ENCODE peak calls at places on chromosomes 6 and 20, in nine cellular contexts. K, I, M, Y, O, D, P, H and A are unnamed samples.

GRCh38 chr20:57167971-57168693 is 98.3 kb downstream of the BMP7 start:
- DNase-seq in K (no peak), I (no peak), M (no peak), Y (no peak), O (no peak), D (no peak), P (no peak), H (no peak), A (no peak)

GRCh38 chr6:31525932-31526591 is 2.7 kb upstream of the MCCD1 start:
- DNase-seq in K (no peak), I (no peak), M (peak), Y (no peak), O (no peak), D (no peak), P (peak), H (no peak), A (no peak)

GRCh38 chr6:25866011-25866410 is 8.0 kb downstream of the SLC17A3 start:
- DNase-seq in K (no peak), I (no peak), M (no peak), Y (no peak), O (no peak), D (no peak), P (no peak), H (no peak), A (no peak)

GRCh38 chr20:51528263-51529026 is 14.1 kb downstream of the NFATC2 start:
- DNase-seq in K (no peak), I (no peak), M (no peak), Y (no peak), O (no peak), D (no peak), P (no peak), H (no peak), A (no peak)

GRCh38 chr6:25388776-25389175 is 109.6 kb downstream of the CARMIL1 start:
- DNase-seq in K (no peak), I (no peak), M (no peak), Y (no peak), O (no peak), D (no peak), P (no peak), H (no peak), A (no peak)

GRCh38 chr6:82396964-82397761 is 33.5 kb downstream of the TPBG start:
- DNase-seq in K (no peak), I (no peak), M (peak), Y (no peak), O (no peak), D (no peak), P (peak), H (no peak), A (no peak)

GRCh38 chr6:167684276-167685104 is 142.2 kb upstream of the AFDN start:
- DNase-seq in K (no peak), I (no peak), M (no peak), Y (no peak), O (no peak), D (no peak), P (no peak), H (no peak), A (no peak)

GRCh38 chr6:56437171-56437900 is 190.0 kb upstream of the COL21A1 start:
- DNase-seq in K (no peak), I (no peak), M (peak), Y (no peak), O (no peak), D (no peak), P (peak), H (no peak), A (no peak)

GRCh38 chr6:78605909-78606446 is 261.4 kb upstream of the IRAK1BP1 start:
- DNase-seq in K (no peak), I (no peak), M (peak), Y (no peak), O (no peak), D (no peak), P (peak), H (no peak), A (no peak)

GRCh38 chr6:147506704-147507114 is 1.8 kb upstream of the SAMD5 start:
- DNase-seq in K (no peak), I (peak), M (peak), Y (no peak), O (peak), D (peak), P (peak), H (no peak), A (peak)

GRCh38 chr6:37648465-37649330 is 49.0 kb downstream of the MDGA1 start:
- DNase-seq in K (peak), I (no peak), M (no peak), Y (peak), O (peak), D (no peak), P (no peak), H (no peak), A (no peak)

GRCh38 chr20:6480328-6481030 is 287.0 kb upstream of the BMP2 start:
- DNase-seq in K (no peak), I (no peak), M (no peak), Y (no peak), O (no peak), D (no peak), P (no peak), H (no peak), A (no peak)